ENCODE peak calls at places on chromosomes 3 and 15, in five cellular contexts. K, H, S, O and Y are unnamed samples. For H3K36me3, the result is how much of the 10 kb centered on the place peaks cover.

GRCh38 chr3:14324224-14324944 is 78.0 kb upstream of the SLC6A6 start:
- DNase-seq in S (no peak), O (no peak), K (peak), H (no peak), Y (no peak)

GRCh38 chr15:25903024-25903581 is 40.0 kb upstream of the ATP10A start:
- DNase-seq in H (no peak), K (no peak), S (no peak), O (no peak), Y (no peak)

GRCh38 chr3:113968986-113969385 is 21.2 kb downstream of the ZDHHC23 start:
- DNase-seq in O (peak), K (no peak), H (no peak), S (no peak), Y (no peak)

GRCh38 chr15:84810073-84810840 is 6.9 kb upstream of the ALPK3 start:
- DNase-seq in O (no peak), K (no peak), H (no peak), S (no peak), Y (no peak)

GRCh38 chr3:125072749-125073404 is 17.1 kb upstream of the HEG1 start:
- DNase-seq in H (no peak), K (no peak), O (no peak), S (no peak), Y (no peak)

GRCh38 chr3:72891053-72891855 is 3.4 kb downstream of the GXYLT2 start:
- DNase-seq in K (no peak), H (no peak), O (no peak), S (peak), Y (peak)

GRCh38 chr3:149813367-149814281 is 609 bp downstream of the RNF13 start:
- DNase-seq in O (peak), H (no peak), K (no peak), S (no peak), Y (no peak)

GRCh38 chr15:100175406-100176114 is 166.2 kb downstream of the ADAMTS17 start:
- DNase-seq in O (no peak), H (no peak), S (no peak), K (no peak), Y (no peak)

GRCh38 chr3:120524171-120524923 is 71.8 kb upstream of the NDUFB4 start:
- DNase-seq in H (no peak), S (no peak), O (no peak), K (no peak), Y (no peak)

GRCh38 chr3:113057117-113057516 is 66.3 kb downstream of the GTPBP8 start:
- DNase-seq in K (no peak), S (no peak), H (no peak), O (no peak), Y (no peak)

GRCh38 chr15:42283671-42284070 is 10.4 kb upstream of the TMEM87A start:
- DNase-seq in S (no peak), O (no peak), H (no peak), K (no peak), Y (no peak)

GRCh38 chr3:34212175-34212574 is 413.7 kb downstream of the PDCD6IP start:
- DNase-seq in K (no peak), S (no peak), O (no peak), H (no peak), Y (no peak)

GRCh38 chr15:86649277-86649676 is 569.6 kb downstream of the AGBL1 start:
- DNase-seq in O (no peak), K (no peak), H (no peak), S (no peak), Y (no peak)

GRCh38 chr3:81173514-81173913 is 587.9 kb downstream of the GBE1 start:
- DNase-seq in O (peak), S (no peak), H (no peak), K (no peak), Y (no peak)

GRCh38 chr15:77042955-77043920 is 27.7 kb downstream of the TSPAN3 start:
- DNase-seq in H (no peak), K (no peak), O (no peak), S (no peak), Y (no peak)

GRCh38 chr3:97439373-97439772 is 325.2 kb upstream of the ARL6 start:
- DNase-seq in H (no peak), S (no peak), O (peak), K (no peak), Y (no peak)

GRCh38 chr15:83365370-83365938 is 81.0 kb upstream of the BNC1 start:
- DNase-seq in H (no peak), K (no peak), O (peak), S (no peak), Y (no peak)

GRCh38 chr15:22888120-22888859 is 49.8 kb downstream of the NIPA2 start:
- DNase-seq in K (no peak), H (no peak), O (no peak), S (no peak), Y (no peak)

GRCh38 chr3:155382396-155383042 is 89.0 kb upstream of the STRIT1 start:
- DNase-seq in K (peak), S (peak), O (peak), H (no peak), Y (peak)

GRCh38 chr15:51377038-51377761 is 35.7 kb downstream of the GLDN start:
- DNase-seq in H (no peak), K (no peak), O (no peak), S (no peak), Y (no peak)

GRCh38 chr3:194485471-194485875 is 1.3 kb downstream of the ATP13A3 start:
- DNase-seq in S (no peak), K (no peak), H (no peak), O (no peak), Y (no peak)

GRCh38 chr3:184380627-184381260 is 890 bp downstream of the CHRD start:
- DNase-seq in S (no peak), K (no peak), H (no peak), O (no peak), Y (no peak)

GRCh38 chr3:53232641-53233377 is 23.0 kb downstream of the TKT start:
- DNase-seq in H (no peak), O (no peak), S (no peak), K (no peak), Y (no peak)

GRCh38 chr3:52526151-52526561 is 7.5 kb downstream of the NT5DC2 start:
- DNase-seq in S (peak), H (no peak), K (peak), O (no peak), Y (no peak)

GRCh38 chr3:36679384-36680200 is 84.8 kb downstream of the DCLK3 start:
- DNase-seq in H (no peak), K (no peak), O (no peak), S (no peak), Y (no peak)

GRCh38 chr15:79179108-79179561 is 88.6 kb upstream of the RASGRF1 start:
- DNase-seq in K (no peak), H (no peak), S (no peak), O (peak), Y (no peak)

GRCh38 chr15:57158589-57158988 is 217.7 kb upstream of the CGNL1 start:
- DNase-seq in H (no peak), S (no peak), K (no peak), O (no peak), Y (peak)

GRCh38 chr15:88604972-88605506 is 16.1 kb upstream of the AEN start:
- DNase-seq in O (peak), S (no peak), H (no peak), K (no peak), Y (no peak)

GRCh38 chr15:88606437-88606794 is 14.7 kb upstream of the AEN start:
- DNase-seq in K (no peak), S (no peak), H (no peak), O (peak), Y (no peak)

GRCh38 chr15:88604381-88604951 is 16.7 kb upstream of the AEN start:
- DNase-seq in O (peak), S (no peak), H (no peak), K (no peak), Y (no peak)

GRCh38 chr15:88605507-88606436 is 15.4 kb upstream of the AEN start:
- DNase-seq in K (no peak), O (peak), H (no peak), S (peak), Y (peak)

DNA sequence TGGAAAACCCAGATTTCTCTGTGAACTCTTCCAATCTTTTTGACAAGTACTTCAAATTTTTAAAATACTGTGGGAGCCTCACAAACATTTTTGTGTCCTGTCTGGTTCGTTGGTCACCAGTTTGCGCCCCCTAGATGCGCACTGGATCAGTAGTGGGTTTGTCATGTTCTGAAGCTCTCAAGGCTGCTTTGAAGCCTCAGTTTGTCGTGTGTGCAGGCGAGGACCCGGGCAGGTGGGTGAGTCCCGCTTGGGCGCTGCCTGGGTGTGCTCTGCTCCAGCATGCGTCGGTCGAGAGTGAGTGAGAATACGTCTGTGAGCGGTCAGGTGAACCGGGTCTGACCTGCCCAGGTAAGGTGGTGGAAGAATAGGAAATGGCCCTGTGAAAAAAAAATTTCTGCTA is 17.3 kb upstream of the AEN start:
- DNase-seq in O (peak), H (no peak), S (no peak), K (no peak), Y (no peak)
- H3K4me3 ChIP-seq in O (peak), H (no peak), S (no peak), K (no peak), Y (no peak)

GRCh38 chr3:12142476-12142875 is 16.2 kb downstream of the TIMP4 start:
- DNase-seq in K (no peak), O (no peak), H (no peak), S (no peak), Y (no peak)
- H3K36me3 ChIP-seq in K (under half), O (under half), H (under half), S (under half), Y (under half)

DNA sequence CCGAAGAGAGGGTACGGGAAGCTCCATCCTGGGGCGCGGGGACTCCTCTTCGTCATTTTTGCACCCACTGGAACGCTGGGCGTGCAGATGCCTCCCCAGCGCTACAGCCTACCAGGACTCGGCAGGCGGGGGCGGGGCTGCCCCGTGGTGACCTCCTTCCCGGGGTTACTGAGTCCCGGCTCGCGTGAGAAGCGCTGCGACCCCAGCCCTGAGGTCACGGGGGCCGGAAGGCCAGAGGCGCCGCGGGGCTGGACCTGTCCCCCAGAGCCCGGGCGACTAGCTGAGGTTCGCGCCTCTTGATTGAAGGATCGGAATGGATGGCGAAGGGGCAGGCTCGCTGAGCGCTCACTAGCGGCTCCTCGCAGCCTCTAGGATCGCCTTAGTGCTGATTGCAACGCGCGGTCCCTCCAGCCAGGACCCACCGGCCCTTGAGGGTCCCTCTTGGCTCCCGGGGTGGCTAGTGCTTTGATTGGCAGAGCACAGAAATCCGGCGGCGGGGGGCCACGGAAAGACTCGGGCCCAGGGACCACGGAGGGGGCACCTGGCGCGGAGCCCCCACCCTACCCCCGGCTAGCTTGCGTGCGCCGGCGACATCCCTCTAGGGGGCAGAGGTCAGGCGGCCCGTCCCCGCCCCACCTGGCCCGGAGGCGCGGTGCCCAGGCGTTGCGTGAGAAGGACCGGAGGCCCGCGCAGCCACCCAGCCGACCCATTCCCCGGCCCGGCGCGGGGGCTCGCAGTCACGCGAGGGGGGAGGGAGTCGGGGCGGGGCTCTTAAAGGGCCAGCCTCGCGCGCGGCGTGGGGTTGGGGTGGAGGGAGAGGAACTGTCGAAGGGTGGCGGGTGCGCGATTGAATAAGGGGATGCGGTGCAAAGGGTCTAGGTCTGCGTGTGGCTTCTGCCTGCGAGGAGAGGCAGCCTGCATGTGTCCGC is 781 bp upstream of the CYP1A1 start:
- DNase-seq in K (no peak), O (peak), S (peak), H (no peak), Y (peak)
- TF ChIP-seq CTCF in K (no peak), O (peak), S (no peak), H (no peak), Y (no peak)

GRCh38 chr15:91853968-91854943 is 748 bp downstream of the SLCO3A1 start:
- DNase-seq in S (peak), K (peak), H (no peak), O (peak), Y (peak)

GRCh38 chr15:91852741-91853500 is 587 bp upstream of the SLCO3A1 start:
- DNase-seq in H (peak), O (peak), S (peak), K (peak), Y (peak)

GRCh38 chr15:91855684-91856553 is 2.4 kb downstream of the SLCO3A1 start:
- DNase-seq in H (no peak), O (peak), K (no peak), S (no peak), Y (no peak)

GRCh38 chr15:91855241-91855640 is 1.7 kb downstream of the SLCO3A1 start:
- DNase-seq in S (no peak), O (no peak), H (no peak), K (no peak), Y (no peak)

GRCh38 chr15:91853501-91853967 is at the start of gene SLCO3A1:
- DNase-seq in S (peak), O (peak), H (no peak), K (peak), Y (peak)
- H3K4me3 ChIP-seq in S (peak), O (peak), H (peak), K (peak), Y (peak)

GRCh38 chr3:45832691-45833090 is 9.2 kb downstream of the LZTFL1 start:
- DNase-seq in O (peak), S (no peak), H (no peak), K (no peak), Y (no peak)
- H3K36me3 ChIP-seq in O (under half), S (half or more), H (under half), K (half or more), Y (under half)

GRCh38 chr3:133805702-133806475 is at the start of gene SRPRB:
- DNase-seq in K (peak), H (peak), S (peak), O (peak), Y (peak)
- TF ChIP-seq CTCF in K (no peak), H (no peak), S (no peak), O (no peak), Y (no peak)

DNA sequence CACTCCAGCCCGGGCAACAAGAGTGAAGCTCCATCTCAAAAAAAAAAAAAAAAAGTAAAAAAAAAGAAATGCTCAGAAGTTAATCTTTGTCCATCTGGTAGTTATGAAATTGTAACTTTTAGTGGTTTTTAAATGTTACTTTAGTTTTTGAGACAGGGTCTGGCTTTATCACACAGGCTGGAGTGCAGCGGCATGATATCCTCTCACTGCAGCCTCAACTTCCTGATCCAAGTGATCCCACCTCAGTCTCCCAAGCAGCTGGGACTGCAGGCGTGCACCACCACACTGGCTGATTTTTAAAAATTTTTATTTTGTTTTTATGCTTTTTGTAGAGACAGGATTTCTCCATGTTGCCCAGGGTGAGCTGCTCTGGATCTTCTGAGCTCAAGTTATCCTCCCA is 1.3 kb downstream of the RNU5B-1 start:
- DNase-seq in O (no peak), H (no peak), S (no peak), K (no peak), Y (no peak)
- H3K4me3 ChIP-seq in O (no peak), H (no peak), S (no peak), K (no peak), Y (no peak)